ENCODE peak calls at places on chromosomes 3 and 15, in six cellular contexts. U, C, D, E, X and O are unnamed samples.

GRCh38 chr3:120424506-120424905 is 26.3 kb downstream of the FSTL1 start:
- DNase-seq in U (no peak), C (no peak), D (no peak), E (no peak), X (no peak), O (no peak)

GRCh38 chr3:87145553-87145952 is 81.6 kb upstream of the CHMP2B start:
- DNase-seq in U (no peak), C (no peak), D (peak), E (no peak), X (no peak), O (no peak)

GRCh38 chr3:10196389-10197052 is 31.8 kb downstream of the IRAK2 start:
- DNase-seq in U (peak), C (no peak), D (no peak), E (no peak), X (no peak), O (no peak)

GRCh38 chr3:196275126-196275525 is 12.4 kb downstream of the PCYT1A start:
- DNase-seq in U (no peak), C (no peak), D (no peak), E (no peak), X (no peak), O (no peak)

GRCh38 chr15:65979316-65979715 is 110.0 kb downstream of the RAB11A start:
- DNase-seq in U (no peak), C (peak), D (no peak), E (no peak), X (no peak), O (no peak)

GRCh38 chr3:57100046-57100695 is 39.7 kb downstream of the SPATA12 start:
- DNase-seq in U (peak), C (no peak), D (peak), E (peak), X (peak), O (peak)

GRCh38 chr3:76352848-76353130 is 567.4 kb upstream of the ZNF717 start:
- DNase-seq in U (no peak), C (no peak), D (no peak), E (no peak), X (no peak), O (no peak)

GRCh38 chr3:21013566-21013965 is 737.4 kb downstream of the ZNF385D start:
- DNase-seq in U (no peak), C (no peak), D (no peak), E (no peak), X (no peak), O (no peak)

GRCh38 chr3:87791248-87792027 is 267.4 kb downstream of the CGGBP1 start:
- DNase-seq in U (no peak), C (no peak), D (no peak), E (no peak), X (no peak), O (no peak)

GRCh38 chr15:85550283-85550682 is 169.9 kb downstream of the AKAP13 start:
- DNase-seq in U (no peak), C (no peak), D (no peak), E (no peak), X (no peak), O (no peak)

GRCh38 chr15:69591905-69592508 is 139.4 kb downstream of the RPLP1 start:
- DNase-seq in U (no peak), C (no peak), D (no peak), E (no peak), X (no peak), O (no peak)

GRCh38 chr15:66294157-66294931 is 976 bp downstream of the DIS3L start:
- DNase-seq in U (peak), C (no peak), D (peak), E (no peak), X (no peak), O (no peak)

GRCh38 chr3:185176756-185177359 is 24.0 kb upstream of the C3orf70 start:
- DNase-seq in U (no peak), C (no peak), D (peak), E (no peak), X (no peak), O (no peak)

GRCh38 chr3:14915636-14916222 is 31.7 kb upstream of the NR2C2 start:
- DNase-seq in U (no peak), C (no peak), D (no peak), E (no peak), X (no peak), O (no peak)